ENCODE peak calls at places on chromosomes 11 and 22, in nine cellular contexts. Y is colonic mucosa, Q is left ventricle myocardium inferior, E is RWPE1, B is suprapubic skin, J is A549, D is Panc1, S is cardiac muscle cell, G is substantia nigra. L is an unnamed sample.

GRCh38 chr11:113162590-113162961 is 151.8 kb upstream of the TTC12 start:
- DNase-seq in J (no peak), S (peak; percentile 53), D (no peak), Y (no peak), E (no peak), G (no peak), B (no peak), Q (no peak), L (no peak)

GRCh38 chr11:107581147-107581546 is 9.8 kb upstream of the ELMOD1 start:
- DNase-seq in E (no peak), Q (no peak), S (no peak), D (no peak), Y (no peak), B (no peak), J (no peak), G (no peak), L (no peak)

GRCh38 chr11:45089845-45090499 is 56.5 kb upstream of the PRDM11 start:
- DNase-seq in Y (no peak), G (no peak), S (peak; percentile 72), D (no peak), Q (no peak), B (peak; percentile 77), J (peak; percentile 60), E (peak; percentile 24), L (no peak)

GRCh38 chr11:3674189-3674588 is 3.0 kb upstream of the CHRNA10 start:
- DNase-seq in J (peak; percentile 21), E (peak; percentile 91), G (no peak), S (no peak), Y (no peak), Q (no peak), B (no peak), D (peak; percentile 82), L (no peak)

GRCh38 chr11:114259551-114259983 is 36.6 kb upstream of the NNMT start:
- DNase-seq in B (no peak), J (no peak), Q (no peak), S (no peak), Y (no peak), D (no peak), E (no peak), G (no peak), L (no peak)

GRCh38 chr11:33564856-33565453 is 135.7 kb downstream of the C11orf91 start:
- DNase-seq in B (no peak), E (no peak), Y (no peak), S (no peak), G (peak; percentile 19), D (no peak), J (no peak), Q (no peak), L (peak; percentile 35)

GRCh38 chr22:41485033-41485432 is 16.1 kb downstream of the ACO2 start:
- DNase-seq in Q (no peak), S (no peak), B (no peak), D (no peak), J (no peak), E (no peak), Y (peak; percentile 77), G (no peak), L (no peak)

GRCh38 chr11:44066732-44067131 is 662 bp downstream of the ACCS start:
- DNase-seq in Q (no peak), S (peak; percentile 79), G (no peak), B (no peak), J (peak; percentile 46), Y (peak; percentile 44), E (peak; percentile 68), D (no peak), L (no peak)

GRCh38 chr22:19625331-19626041 is 88.8 kb upstream of the SEPTIN5 start:
- DNase-seq in J (no peak), E (no peak), S (no peak), B (no peak), G (no peak), Y (no peak), D (no peak), Q (no peak), L (no peak)

GRCh38 chr22:19626042-19626560 is 88.2 kb upstream of the SEPTIN5 start:
- DNase-seq in Y (no peak), Q (no peak), E (no peak), G (no peak), B (peak; percentile 20), S (no peak), J (no peak), D (no peak), L (no peak)

GRCh38 chr22:19629331-19629719 is 85.0 kb upstream of the SEPTIN5 start:
- DNase-seq in G (no peak), D (no peak), J (no peak), B (peak; percentile 49), Y (no peak), E (no peak), S (no peak), Q (no peak), L (peak; percentile 29)

GRCh38 chr22:19628038-19628776 is 86.1 kb upstream of the SEPTIN5 start:
- DNase-seq in E (no peak), Y (no peak), Q (no peak), G (no peak), B (no peak), J (no peak), D (no peak), S (no peak), L (no peak)

GRCh38 chr22:19626666-19627065 is 87.6 kb upstream of the SEPTIN5 start:
- DNase-seq in G (no peak), B (peak; percentile 62), Y (no peak), Q (no peak), D (no peak), J (no peak), S (no peak), E (no peak), L (no peak)
- H3K27ac ChIP-seq in G (no peak overlapping the region), B (no peak overlapping the region), Y (no peak overlapping the region), Q (no peak overlapping the region), D (no peak overlapping the region), J (no peak overlapping the region), S (no peak overlapping the region), E (no peak overlapping the region), L (no peak overlapping the region)

GRCh38 chr11:46203746-46204145 is 73.7 kb upstream of the CREB3L1 start:
- DNase-seq in G (no peak), Y (no peak), D (no peak), B (no peak), S (no peak), E (no peak), J (no peak), Q (no peak), L (no peak)

GRCh38 chr11:46202696-46203391 is 74.6 kb upstream of the CREB3L1 start:
- DNase-seq in G (no peak), Y (no peak), S (no peak), B (no peak), D (no peak), E (no peak), J (no peak), Q (no peak), L (no peak)

GRCh38 chr11:46198873-46199250 is 77.6 kb upstream of the PHF21A start:
- DNase-seq in Q (no peak), S (no peak), B (no peak), E (no peak), J (no peak), Y (no peak), D (no peak), G (no peak), L (no peak)

GRCh38 chr11:46200537-46201281 is 76.8 kb upstream of the CREB3L1 start:
- DNase-seq in S (no peak), D (no peak), B (no peak), Q (no peak), E (peak; percentile 85), J (no peak), Y (no peak), G (no peak), L (no peak)

DNA sequence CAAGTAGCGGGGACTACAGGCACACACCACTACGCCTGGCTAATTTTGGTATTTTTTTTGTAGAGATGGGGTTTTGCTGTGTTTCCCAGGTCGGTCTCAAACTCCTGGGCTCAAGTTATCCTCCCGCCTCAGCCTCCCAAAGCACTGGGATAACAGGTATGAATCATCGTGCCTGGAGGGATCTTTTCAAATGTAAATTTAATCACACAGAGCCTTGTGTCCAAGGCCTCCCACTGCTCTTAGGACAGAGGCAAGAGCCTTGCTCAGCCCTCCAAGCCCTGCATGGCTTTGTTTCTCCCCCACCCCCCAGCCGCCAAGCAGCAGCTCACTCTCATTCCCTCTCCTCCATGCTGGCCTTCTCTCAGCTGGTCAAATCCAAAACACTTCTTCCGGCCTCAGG is 75.3 kb upstream of the CREB3L1 start:
- DNase-seq in J (no peak), D (no peak), B (no peak), Y (no peak), G (no peak), E (no peak), S (no peak), Q (no peak), L (no peak)
- H3K27ac ChIP-seq in J (no peak overlapping the region), D (no peak overlapping the region), B (no peak overlapping the region), Y (no peak overlapping the region), G (no peak overlapping the region), E (no peak overlapping the region), S (no peak overlapping the region), Q (no peak overlapping the region), L (no peak overlapping the region)

DNA sequence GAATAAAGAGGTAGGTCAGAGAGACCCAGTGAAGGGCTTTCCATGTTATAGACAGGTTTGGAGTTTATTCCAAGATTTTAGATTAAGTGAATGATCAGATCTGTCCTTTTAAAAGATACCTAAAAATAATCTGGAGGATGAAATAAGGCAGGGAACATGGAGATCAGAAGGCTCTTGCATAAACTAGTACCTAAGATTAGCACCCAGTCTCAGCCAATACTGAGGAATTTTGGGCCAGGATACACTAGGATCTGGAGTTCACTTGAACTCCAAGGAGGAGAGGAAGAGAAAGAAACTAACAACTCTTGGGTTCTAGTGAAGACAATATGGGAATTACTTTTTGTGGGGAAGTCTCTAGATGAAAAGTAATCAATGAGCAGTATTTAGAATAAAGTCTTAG is 47.9 kb upstream of the RAPSN start:
- DNase-seq in D (no peak), S (no peak), E (no peak), J (no peak), Y (no peak), G (no peak), B (no peak), Q (no peak), L (no peak)
- H3K27ac ChIP-seq in D (no peak overlapping the region), S (no peak overlapping the region), E (no peak overlapping the region), J (no peak overlapping the region), Y (no peak overlapping the region), G (no peak overlapping the region), B (no peak overlapping the region), Q (no peak overlapping the region), L (no peak overlapping the region)

GRCh38 chr11:86625544-86625943 is 46.9 kb downstream of the ME3 start:
- DNase-seq in G (no peak), J (no peak), E (no peak), Y (no peak), D (no peak), B (no peak), Q (no peak), S (no peak), L (no peak)

GRCh38 chr11:86623736-86624135 is 48.7 kb downstream of the ME3 start:
- DNase-seq in J (no peak), D (no peak), Y (no peak), G (no peak), B (no peak), E (no peak), Q (no peak), S (no peak), L (no peak)

GRCh38 chr11:86624366-86624765 is 48.0 kb downstream of the ME3 start:
- DNase-seq in J (no peak), Y (no peak), E (no peak), S (no peak), B (no peak), G (no peak), Q (no peak), D (no peak), L (no peak)

GRCh38 chr11:86627776-86628455 is 44.5 kb downstream of the ME3 start:
- DNase-seq in S (no peak), E (no peak), Q (peak; percentile 45), D (no peak), G (no peak), J (no peak), B (no peak), Y (no peak), L (no peak)

GRCh38 chr11:86625981-86626380 is 46.4 kb downstream of the ME3 start:
- DNase-seq in E (no peak), Y (no peak), Q (no peak), D (no peak), S (peak; percentile 48), B (no peak), G (no peak), J (no peak), L (no peak)
- H3K27ac ChIP-seq in E (no peak overlapping the region), Y (no peak overlapping the region), Q (no peak overlapping the region), D (no peak overlapping the region), S (no peak overlapping the region), B (no peak overlapping the region), G (no peak overlapping the region), J (no peak overlapping the region), L (no peak overlapping the region)